ENCODE peak calls at places on chromosomes 5 and 9, in five cellular contexts. One of them, this sample, is unnamed.

GRCh38 chr5:150762216-150762615 is 3.4 kb upstream of the DCTN4 start:
- DNase-seq in mesendoderm: no peak
- DNase-seq in neuronal stem cell: no peak
- DNase-seq in IMR-90: no peak
- DNase-seq in H1: no peak
- DNase-seq in this sample: no peak

GRCh38 chr9:35285731-35286130 is 123.9 kb downstream of the UNC13B start:
- DNase-seq in mesendoderm: no peak
- DNase-seq in neuronal stem cell: no peak
- DNase-seq in IMR-90: no peak
- DNase-seq in H1: no peak
- DNase-seq in this sample: no peak

GRCh38 chr5:176724472-176724871 is 77.2 kb downstream of the TSPAN17 start:
- DNase-seq in mesendoderm: peak; percentile 57
- DNase-seq in neuronal stem cell: no peak
- DNase-seq in IMR-90: no peak
- DNase-seq in H1: no peak
- DNase-seq in this sample: no peak

GRCh38 chr5:68557162-68557936 is 341.8 kb downstream of the PIK3R1 start:
- DNase-seq in mesendoderm: no peak
- DNase-seq in neuronal stem cell: no peak
- DNase-seq in IMR-90: peak; percentile 28
- DNase-seq in H1: no peak
- DNase-seq in this sample: no peak

GRCh38 chr5:113612060-113612496 is 98.6 kb downstream of the YTHDC2 start:
- DNase-seq in mesendoderm: peak; percentile 50
- DNase-seq in neuronal stem cell: peak; percentile 11
- DNase-seq in IMR-90: peak; percentile 51
- DNase-seq in H1: no peak
- DNase-seq in this sample: peak; percentile 56

GRCh38 chr5:157842787-157843186 is 16.2 kb downstream of the CLINT1 start:
- DNase-seq in mesendoderm: no peak
- DNase-seq in neuronal stem cell: no peak
- DNase-seq in IMR-90: no peak
- DNase-seq in H1: no peak
- DNase-seq in this sample: no peak

GRCh38 chr5:83306572-83307241 is 164.8 kb upstream of the VCAN start:
- DNase-seq in mesendoderm: peak; percentile 12
- DNase-seq in neuronal stem cell: no peak
- DNase-seq in IMR-90: peak; percentile 89
- DNase-seq in H1: no peak
- DNase-seq in this sample: peak; percentile 91

GRCh38 chr5:74109344-74109743 is 483.3 kb downstream of the ARHGEF28 start:
- DNase-seq in mesendoderm: peak; percentile 69
- DNase-seq in neuronal stem cell: no peak
- DNase-seq in IMR-90: no peak
- DNase-seq in H1: no peak
- DNase-seq in this sample: no peak

GRCh38 chr5:95283761-95284511 is 958 bp downstream of the MCTP1 start:
- DNase-seq in mesendoderm: peak; percentile 59
- DNase-seq in neuronal stem cell: peak; percentile 55
- DNase-seq in IMR-90: no peak
- DNase-seq in H1: peak; percentile 85
- DNase-seq in this sample: peak; percentile 14

GRCh38 chr5:61882901-61883500 is 423.0 kb upstream of the KIF2A start:
- DNase-seq in mesendoderm: no peak
- DNase-seq in neuronal stem cell: no peak
- DNase-seq in IMR-90: no peak
- DNase-seq in H1: no peak
- DNase-seq in this sample: no peak

GRCh38 chr9:127991017-127991756 is 10.4 kb upstream of the EEIG1 start:
- DNase-seq in mesendoderm: no peak
- DNase-seq in neuronal stem cell: no peak
- DNase-seq in IMR-90: no peak
- DNase-seq in H1: no peak
- DNase-seq in this sample: no peak

GRCh38 chr5:41763096-41763495 is 107.1 kb downstream of the OXCT1 start:
- DNase-seq in mesendoderm: no peak
- DNase-seq in neuronal stem cell: no peak
- DNase-seq in IMR-90: peak; percentile 53
- DNase-seq in H1: no peak
- DNase-seq in this sample: peak; percentile 60

GRCh38 chr5:138949988-138950387 is 74.9 kb upstream of the LRRTM2 start:
- DNase-seq in mesendoderm: no peak
- DNase-seq in neuronal stem cell: no peak
- DNase-seq in IMR-90: no peak
- DNase-seq in H1: no peak
- DNase-seq in this sample: no peak

GRCh38 chr5:148778891-148779290 is 47.5 kb upstream of the ADRB2 start:
- DNase-seq in mesendoderm: no peak
- DNase-seq in neuronal stem cell: no peak
- DNase-seq in IMR-90: no peak
- DNase-seq in H1: no peak
- DNase-seq in this sample: no peak

GRCh38 chr9:16624356-16624755 is 246.1 kb downstream of the BNC2 start:
- DNase-seq in mesendoderm: no peak
- DNase-seq in neuronal stem cell: no peak
- DNase-seq in IMR-90: no peak
- DNase-seq in H1: no peak
- DNase-seq in this sample: no peak

GRCh38 chr5:113336975-113337374 is 97.8 kb downstream of the TSSK1B start:
- DNase-seq in mesendoderm: peak; percentile 90
- DNase-seq in neuronal stem cell: no peak
- DNase-seq in IMR-90: peak; percentile 77
- DNase-seq in H1: peak; percentile 55
- DNase-seq in this sample: peak; percentile 75

GRCh38 chr9:92171822-92172221 is 56.6 kb upstream of the SPTLC1 start:
- DNase-seq in mesendoderm: no peak
- DNase-seq in neuronal stem cell: no peak
- DNase-seq in IMR-90: no peak
- DNase-seq in H1: no peak
- DNase-seq in this sample: no peak

GRCh38 chr5:170757669-170758068 is 25.9 kb upstream of the GABRP start:
- DNase-seq in mesendoderm: no peak
- DNase-seq in neuronal stem cell: no peak
- DNase-seq in IMR-90: no peak
- DNase-seq in H1: no peak
- DNase-seq in this sample: no peak

GRCh38 chr5:65462139-65462705 is 19.5 kb downstream of the ADAMTS6 start:
- DNase-seq in mesendoderm: no peak
- DNase-seq in neuronal stem cell: no peak
- DNase-seq in IMR-90: peak; percentile 44
- DNase-seq in H1: no peak
- DNase-seq in this sample: peak; percentile 58

GRCh38 chr5:139061856-139062255 is 136.3 kb downstream of the SIL1 start:
- DNase-seq in mesendoderm: peak; percentile 70
- DNase-seq in neuronal stem cell: peak; percentile 40
- DNase-seq in IMR-90: peak; percentile 13
- DNase-seq in H1: no peak
- DNase-seq in this sample: peak; percentile 17

GRCh38 chr5:115455241-115455640 is 89.3 kb downstream of the FEM1C start:
- DNase-seq in mesendoderm: no peak
- DNase-seq in neuronal stem cell: no peak
- DNase-seq in IMR-90: peak; percentile 85
- DNase-seq in H1: no peak
- DNase-seq in this sample: peak; percentile 88

GRCh38 chr5:56663523-56663922 is 151.8 kb upstream of the MAP3K1 start:
- DNase-seq in mesendoderm: no peak
- DNase-seq in neuronal stem cell: no peak
- DNase-seq in IMR-90: no peak
- DNase-seq in H1: no peak
- DNase-seq in this sample: no peak

GRCh38 chr9:123425261-123425821 is 69.3 kb downstream of the CRB2 start:
- DNase-seq in mesendoderm: no peak
- DNase-seq in neuronal stem cell: no peak
- DNase-seq in IMR-90: no peak
- DNase-seq in H1: no peak
- DNase-seq in this sample: no peak

GRCh38 chr5:150279618-150280017 is 10.0 kb downstream of the CAMK2A start:
- DNase-seq in mesendoderm: no peak
- DNase-seq in neuronal stem cell: no peak
- DNase-seq in IMR-90: no peak
- DNase-seq in H1: no peak
- DNase-seq in this sample: no peak

GRCh38 chr9:95645992-95646391 is 129.2 kb upstream of the PTCH1 start:
- DNase-seq in mesendoderm: no peak
- DNase-seq in neuronal stem cell: no peak
- DNase-seq in IMR-90: no peak
- DNase-seq in H1: no peak
- DNase-seq in this sample: no peak

GRCh38 chr9:95645579-95645978 is 128.8 kb upstream of the PTCH1 start:
- DNase-seq in mesendoderm: no peak
- DNase-seq in neuronal stem cell: no peak
- DNase-seq in IMR-90: no peak
- DNase-seq in H1: no peak
- DNase-seq in this sample: no peak

GRCh38 chr9:95642189-95642588 is 125.4 kb upstream of the PTCH1 start:
- DNase-seq in mesendoderm: no peak
- DNase-seq in neuronal stem cell: no peak
- DNase-seq in IMR-90: no peak
- DNase-seq in H1: no peak
- DNase-seq in this sample: no peak

GRCh38 chr9:95644377-95644776 is 127.6 kb upstream of the PTCH1 start:
- DNase-seq in mesendoderm: no peak
- DNase-seq in neuronal stem cell: no peak
- DNase-seq in IMR-90: peak; percentile 15
- DNase-seq in H1: no peak
- DNase-seq in this sample: no peak

DNA sequence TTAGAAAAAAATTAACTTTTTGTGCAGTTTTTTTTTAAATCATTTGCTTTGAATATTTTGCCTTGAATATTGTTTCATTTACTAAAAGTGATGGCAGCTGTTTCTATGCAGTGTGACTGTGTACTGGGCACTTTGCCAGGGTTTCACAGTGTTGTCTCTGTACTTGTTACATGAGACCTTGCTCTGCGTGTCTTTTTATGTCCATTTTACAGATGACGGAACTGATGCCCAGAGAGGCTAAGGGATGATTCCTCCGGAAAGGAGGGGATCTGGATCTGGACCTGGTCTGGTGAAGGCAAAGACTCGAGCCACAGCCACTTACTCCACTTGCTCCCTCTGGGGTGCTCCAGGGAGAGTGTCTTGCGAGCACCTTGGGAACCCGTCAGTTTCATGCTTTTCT is 124.8 kb upstream of the PTCH1 start:
- DNase-seq in mesendoderm: no peak
- DNase-seq in neuronal stem cell: no peak
- DNase-seq in IMR-90: no peak
- DNase-seq in H1: no peak
- DNase-seq in this sample: no peak
- H2BK15ac ChIP-seq in mesendoderm: no peak overlapping the region
- H2BK15ac ChIP-seq in neuronal stem cell: no peak overlapping the region
- H2BK15ac ChIP-seq in IMR-90: no peak overlapping the region
- H2BK15ac ChIP-seq in H1: no peak overlapping the region
- H2BK15ac ChIP-seq in this sample: no peak overlapping the region

DNA sequence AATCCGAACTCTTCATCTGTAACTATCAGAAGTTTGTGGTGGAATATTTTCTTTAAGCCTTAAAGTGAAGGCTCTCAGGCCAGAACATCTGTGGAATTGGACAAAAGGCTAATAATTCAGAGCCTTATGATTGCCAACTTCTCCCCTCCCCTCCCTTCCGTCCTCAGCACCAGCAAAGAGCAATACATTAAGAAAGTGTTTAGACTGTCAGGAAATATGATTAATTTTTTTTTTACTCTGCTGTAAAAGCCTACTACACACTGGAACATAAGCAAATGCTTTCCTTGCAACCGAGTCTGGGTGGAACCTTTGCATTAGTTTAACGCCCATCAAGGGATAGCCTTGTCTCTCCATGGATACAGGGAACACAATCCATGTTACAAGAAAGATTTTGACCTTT is 110.3 kb upstream of the TARS1 start:
- DNase-seq in mesendoderm: no peak
- DNase-seq in neuronal stem cell: no peak
- DNase-seq in IMR-90: no peak
- DNase-seq in H1: no peak
- DNase-seq in this sample: no peak
- H3K36me3 ChIP-seq in mesendoderm: no peaks in the 10 kb centered on the region
- H3K36me3 ChIP-seq in neuronal stem cell: no peaks in the 10 kb centered on the region
- H3K36me3 ChIP-seq in IMR-90: no peaks in the 10 kb centered on the region
- H3K36me3 ChIP-seq in H1: no peaks in the 10 kb centered on the region
- H3K36me3 ChIP-seq in this sample: no peaks in the 10 kb centered on the region

GRCh38 chr5:168269950-168270349 is 21.5 kb upstream of the WWC1 start:
- DNase-seq in mesendoderm: peak; percentile 93
- DNase-seq in neuronal stem cell: no peak
- DNase-seq in IMR-90: peak; percentile 13
- DNase-seq in H1: no peak
- DNase-seq in this sample: peak; percentile 21
- H2BK5ac ChIP-seq in mesendoderm: peak overlapping the region; percentile 2
- H2BK5ac ChIP-seq in neuronal stem cell: no peak overlapping the region
- H2BK5ac ChIP-seq in IMR-90: no peak overlapping the region
- H2BK5ac ChIP-seq in H1: no peak overlapping the region
- H2BK5ac ChIP-seq in this sample: no peak overlapping the region

GRCh38 chr9:78297672-78297961 is 692 bp downstream of the PSAT1 start:
- DNase-seq in mesendoderm: no peak
- DNase-seq in neuronal stem cell: no peak
- DNase-seq in IMR-90: peak; percentile 19
- DNase-seq in H1: no peak
- DNase-seq in this sample: no peak

GRCh38 chr9:78295731-78296130 is 1.2 kb upstream of the PSAT1 start:
- DNase-seq in mesendoderm: no peak
- DNase-seq in neuronal stem cell: no peak
- DNase-seq in IMR-90: no peak
- DNase-seq in H1: peak; percentile 33
- DNase-seq in this sample: no peak

GRCh38 chr9:78296208-78296892 is 575 bp upstream of the PSAT1 start:
- DNase-seq in mesendoderm: peak; percentile 85
- DNase-seq in neuronal stem cell: peak; percentile 18
- DNase-seq in IMR-90: peak; percentile 54
- DNase-seq in H1: peak; percentile 61
- DNase-seq in this sample: peak; percentile 52

GRCh38 chr9:78298046-78298511 is 1.2 kb downstream of the PSAT1 start:
- DNase-seq in mesendoderm: peak; percentile 55
- DNase-seq in neuronal stem cell: no peak
- DNase-seq in IMR-90: no peak
- DNase-seq in H1: peak; percentile 45
- DNase-seq in this sample: no peak

DNA sequence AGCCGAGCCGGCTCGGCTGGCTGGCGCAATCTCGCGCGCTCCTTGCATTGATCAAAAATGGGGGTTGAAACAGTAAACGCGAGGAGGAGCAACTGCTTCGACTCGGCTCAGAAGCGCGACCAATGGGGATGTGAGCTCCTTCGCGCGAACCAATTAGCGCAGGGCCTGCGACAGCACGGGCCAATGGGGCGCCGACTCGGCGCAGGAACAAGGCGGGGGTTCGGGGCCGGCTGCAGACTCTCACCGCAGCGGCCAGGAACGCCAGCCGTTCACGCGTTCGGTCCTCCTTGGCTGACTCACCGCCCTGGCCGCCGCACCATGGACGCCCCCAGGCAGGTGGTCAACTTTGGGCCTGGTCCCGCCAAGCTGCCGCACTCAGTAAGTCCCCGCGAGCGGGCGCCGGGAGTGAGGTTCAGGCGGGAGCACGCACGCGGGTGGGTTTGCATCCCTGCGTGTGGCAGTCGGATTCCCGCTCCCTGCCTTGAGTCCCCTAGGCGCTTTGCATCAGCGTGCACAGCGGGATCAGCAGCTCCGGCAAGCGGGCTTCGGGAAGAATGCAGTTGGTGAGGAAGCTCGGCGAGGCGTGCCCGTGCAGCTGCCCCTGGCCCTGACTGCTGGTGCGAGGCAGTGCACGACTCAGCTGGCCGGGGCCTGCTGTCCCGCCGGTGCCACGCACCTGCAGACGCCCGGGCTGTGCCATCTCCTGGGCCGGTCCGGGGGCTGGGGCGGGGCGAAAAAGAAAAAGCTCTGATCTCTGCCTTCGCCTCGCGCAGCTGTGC is at the start of gene PSAT1:
- DNase-seq in mesendoderm: peak; percentile 99
- DNase-seq in neuronal stem cell: peak; percentile 93
- DNase-seq in IMR-90: peak; percentile 98
- DNase-seq in H1: peak; percentile 91
- DNase-seq in this sample: peak; percentile 98
- H2BK15ac ChIP-seq in mesendoderm: no peak within 1 kb of the TSS
- H2BK15ac ChIP-seq in neuronal stem cell: no peak within 1 kb of the TSS
- H2BK15ac ChIP-seq in IMR-90: peak within 1 kb of the TSS; percentile 53
- H2BK15ac ChIP-seq in H1: peak within 1 kb of the TSS; percentile 54
- H2BK15ac ChIP-seq in this sample: peak within 1 kb of the TSS; percentile 93